ENCODE peak calls at places on chromosome 9, in ten cellular contexts. Y, M, C, S, F, P, X, Z, N and Q are unnamed samples.

GRCh38 chr9:6761306-6761705 is 3.5 kb downstream of the KDM4C start:
- DNase-seq in Y (no peak), M (no peak), C (no peak), S (no peak), F (no peak), P (no peak), X (no peak), Z (no peak), N (no peak), Q (peak; percentile 78)

GRCh38 chr9:84500218-84500617 is 159.7 kb upstream of the SLC28A3 start:
- DNase-seq in Y (no peak), M (no peak), C (no peak), S (no peak), F (no peak), P (no peak), X (no peak), Z (no peak), N (no peak), Q (no peak)

GRCh38 chr9:89701221-89701798 is 96.5 kb downstream of the GADD45G start:
- DNase-seq in Y (no peak), M (no peak), C (no peak), S (no peak), F (no peak), P (peak; percentile 62), X (peak; percentile 36), Z (no peak), N (no peak), Q (no peak)

GRCh38 chr9:18606281-18606680 is 132.3 kb downstream of the ADAMTSL1 start:
- DNase-seq in Y (no peak), M (no peak), C (no peak), S (no peak), F (no peak), P (no peak), X (no peak), Z (no peak), N (no peak), Q (no peak)

GRCh38 chr9:124208571-124208970 is 49.2 kb upstream of the NEK6 start:
- DNase-seq in Y (no peak), M (no peak), C (no peak), S (no peak), F (no peak), P (no peak), X (no peak), Z (no peak), N (no peak), Q (no peak)

GRCh38 chr9:127162567-127163365 is 40.3 kb upstream of the ANGPTL2 start:
- DNase-seq in Y (no peak), M (no peak), C (no peak), S (no peak), F (no peak), P (no peak), X (no peak), Z (no peak), N (no peak), Q (no peak)

GRCh38 chr9:130359819-130360218 is 84.9 kb upstream of the ASS1 start:
- DNase-seq in Y (no peak), M (no peak), C (no peak), S (no peak), F (no peak), P (no peak), X (no peak), Z (no peak), N (no peak), Q (no peak)

GRCh38 chr9:101399641-101399965 is 952 bp downstream of the ZNF189 start:
- DNase-seq in Y (no peak), M (no peak), C (no peak), S (no peak), F (no peak), P (no peak), X (no peak), Z (no peak), N (no peak), Q (no peak)

GRCh38 chr9:136576269-136576626 is 30.4 kb upstream of the NOTCH1 start:
- DNase-seq in Y (no peak), M (no peak), C (no peak), S (peak; percentile 76), F (no peak), P (no peak), X (no peak), Z (peak; percentile 70), N (peak; percentile 79), Q (peak; percentile 49)

GRCh38 chr9:132243156-132244074 is 81.6 kb downstream of the NTNG2 start:
- DNase-seq in Y (no peak), M (no peak), C (no peak), S (no peak), F (no peak), P (no peak), X (no peak), Z (no peak), N (no peak), Q (no peak)

GRCh38 chr9:79817469-79818004 is 245.8 kb downstream of the TLE4 start:
- DNase-seq in Y (no peak), M (peak; percentile 39), C (no peak), S (no peak), F (no peak), P (no peak), X (no peak), Z (peak; percentile 53), N (no peak), Q (peak; percentile 14)

GRCh38 chr9:94860678-94861588 is 134.4 kb downstream of the AOPEP start:
- DNase-seq in Y (no peak), M (no peak), C (no peak), S (no peak), F (no peak), P (peak; percentile 87), X (peak; percentile 89), Z (no peak), N (no peak), Q (no peak)

GRCh38 chr9:99296375-99296951 is 74.4 kb downstream of the SEC61B start:
- DNase-seq in Y (no peak), M (peak; percentile 27), C (peak; percentile 40), S (no peak), F (no peak), P (peak; percentile 72), X (peak; percentile 41), Z (no peak), N (no peak), Q (peak; percentile 32)

GRCh38 chr9:124411514-124412227 is 3.6 kb downstream of the PSMB7 start:
- DNase-seq in Y (no peak), M (no peak), C (no peak), S (no peak), F (no peak), P (no peak), X (no peak), Z (no peak), N (peak; percentile 56), Q (no peak)

GRCh38 chr9:81082251-81082650 is 607.1 kb downstream of the TLE1 start:
- DNase-seq in Y (no peak), M (no peak), C (no peak), S (no peak), F (no peak), P (no peak), X (no peak), Z (no peak), N (no peak), Q (no peak)

GRCh38 chr9:8071445-8071798 is 271.8 kb upstream of the DMAC1 start:
- DNase-seq in Y (no peak), M (no peak), C (peak; percentile 7), S (no peak), F (no peak), P (no peak), X (no peak), Z (no peak), N (no peak), Q (no peak)

GRCh38 chr9:137194388-137194787 is 5.9 kb downstream of the SSNA1 start:
- DNase-seq in Y (no peak), M (no peak), C (peak; percentile 87), S (no peak), F (no peak), P (no peak), X (no peak), Z (peak; percentile 88), N (no peak), Q (peak; percentile 49)

GRCh38 chr9:77807295-77807694 is 159.2 kb upstream of the GNA14 start:
- DNase-seq in Y (no peak), M (no peak), C (no peak), S (no peak), F (no peak), P (no peak), X (no peak), Z (no peak), N (peak; percentile 37), Q (no peak)

GRCh38 chr9:114207034-114207815 is 51.9 kb downstream of the COL27A1 start:
- DNase-seq in Y (no peak), M (peak; percentile 81), C (peak; percentile 76), S (peak; percentile 36), F (no peak), P (no peak), X (no peak), Z (peak; percentile 82), N (peak; percentile 61), Q (no peak)

GRCh38 chr9:131036529-131037335 is 27.8 kb downstream of the LAMC3 start:
- DNase-seq in Y (no peak), M (no peak), C (peak; percentile 36), S (no peak), F (no peak), P (no peak), X (no peak), Z (peak; percentile 63), N (no peak), Q (no peak)

GRCh38 chr9:36902861-36903524 is 131.1 kb downstream of the PAX5 start:
- DNase-seq in Y (no peak), M (no peak), C (no peak), S (no peak), F (no peak), P (no peak), X (no peak), Z (no peak), N (no peak), Q (no peak)

GRCh38 chr9:81002242-81002641 is 687.1 kb downstream of the TLE1 start:
- DNase-seq in Y (no peak), M (no peak), C (no peak), S (no peak), F (peak; percentile 65), P (no peak), X (no peak), Z (no peak), N (no peak), Q (no peak)

GRCh38 chr9:71487046-71487445 is 281.3 kb downstream of the CEMIP2 start:
- DNase-seq in Y (no peak), M (peak; percentile 16), C (peak; percentile 14), S (no peak), F (no peak), P (no peak), X (no peak), Z (no peak), N (no peak), Q (no peak)

GRCh38 chr9:123550797-123551196 is 194.8 kb downstream of the CRB2 start:
- DNase-seq in Y (peak; percentile 51), M (no peak), C (no peak), S (no peak), F (peak; percentile 38), P (no peak), X (no peak), Z (no peak), N (no peak), Q (peak; percentile 68)

GRCh38 chr9:129867138-129868032 is 32.1 kb downstream of the USP20 start:
- DNase-seq in Y (no peak), M (no peak), C (no peak), S (no peak), F (no peak), P (no peak), X (no peak), Z (no peak), N (no peak), Q (no peak)

GRCh38 chr9:93132946-93133640 is 958 bp downstream of the NINJ1 start:
- DNase-seq in Y (no peak), M (no peak), C (no peak), S (peak; percentile 58), F (no peak), P (no peak), X (no peak), Z (no peak), N (peak; percentile 12), Q (peak; percentile 83)

GRCh38 chr9:96856363-96857286 is 2.3 kb upstream of the ZNF782 start:
- DNase-seq in Y (peak; percentile 70), M (peak; percentile 28), C (peak; percentile 27), S (peak; percentile 44), F (peak; percentile 46), P (peak; percentile 65), X (peak; percentile 68), Z (peak; percentile 66), N (peak; percentile 58), Q (peak; percentile 71)

GRCh38 chr9:130982636-130983282 is 26.2 kb upstream of the LAMC3 start:
- DNase-seq in Y (no peak), M (no peak), C (no peak), S (no peak), F (peak; percentile 58), P (no peak), X (no peak), Z (no peak), N (no peak), Q (no peak)